ENCODE peak calls at places on chromosomes 6 and 20, in eight cellular contexts. L, A, J, G, K, C, T and Q are unnamed samples.

GRCh38 chr20:48142258-48142657 is 357.0 kb upstream of the SULF2 start:
- DNase-seq in L (no peak), A (no peak), J (no peak), G (no peak), K (no peak), C (no peak), T (no peak), Q (no peak)

GRCh38 chr6:26534681-26535465 is 3.3 kb upstream of the HMGN4 start:
- DNase-seq in L (peak), A (no peak), J (no peak), G (no peak), K (no peak), C (no peak), T (no peak), Q (no peak)

GRCh38 chr6:106125925-106126435 is 39.8 kb downstream of the PRDM1 start:
- DNase-seq in L (no peak), A (peak), J (no peak), G (no peak), K (no peak), C (no peak), T (no peak), Q (no peak)

GRCh38 chr20:32963176-32963575 is 41.1 kb downstream of the SUN5 start:
- DNase-seq in L (no peak), A (no peak), J (no peak), G (no peak), K (no peak), C (no peak), T (no peak), Q (no peak)

GRCh38 chr20:9301129-9302072 is 213.0 kb upstream of the LAMP5 start:
- DNase-seq in L (peak), A (peak), J (peak), G (no peak), K (no peak), C (peak), T (no peak), Q (peak)

GRCh38 chr6:130115036-130115435 is 96.7 kb downstream of the L3MBTL3 start:
- DNase-seq in L (no peak), A (no peak), J (no peak), G (no peak), K (no peak), C (no peak), T (no peak), Q (no peak)

GRCh38 chr6:32167761-32168262 is 3.4 kb downstream of the EGFL8 start:
- DNase-seq in L (no peak), A (no peak), J (no peak), G (no peak), K (no peak), C (no peak), T (no peak), Q (no peak)

GRCh38 chr20:51388227-51388626 is 154.3 kb downstream of the NFATC2 start:
- DNase-seq in L (peak), A (peak), J (no peak), G (no peak), K (no peak), C (peak), T (no peak), Q (peak)

GRCh38 chr6:38160831-38161230 is 341.3 kb downstream of the ZFAND3 start:
- DNase-seq in L (no peak), A (no peak), J (no peak), G (no peak), K (no peak), C (no peak), T (no peak), Q (no peak)

GRCh38 chr20:10644458-10645204 is 29.2 kb downstream of the JAG1 start:
- DNase-seq in L (no peak), A (no peak), J (no peak), G (peak), K (no peak), C (no peak), T (no peak), Q (no peak)

GRCh38 chr6:105803439-105803838 is 282.7 kb upstream of the PRDM1 start:
- DNase-seq in L (no peak), A (no peak), J (no peak), G (no peak), K (no peak), C (peak), T (no peak), Q (peak)

GRCh38 chr6:43951063-43951755 is 176.0 kb downstream of the MRPL14 start:
- DNase-seq in L (peak), A (peak), J (peak), G (peak), K (peak), C (no peak), T (peak), Q (no peak)

GRCh38 chr20:41444821-41445220 is 78.2 kb upstream of the EMILIN3 start:
- DNase-seq in L (no peak), A (no peak), J (no peak), G (no peak), K (no peak), C (no peak), T (no peak), Q (no peak)

GRCh38 chr6:47360388-47360787 is 50.7 kb upstream of the TNFRSF21 start:
- DNase-seq in L (no peak), A (no peak), J (no peak), G (no peak), K (no peak), C (no peak), T (no peak), Q (no peak)

GRCh38 chr6:74713941-74714340 is 491.9 kb downstream of the COL12A1 start:
- DNase-seq in L (no peak), A (no peak), J (no peak), G (no peak), K (no peak), C (no peak), T (no peak), Q (peak)

GRCh38 chr6:82955841-82956240 is 109.8 kb downstream of the UBE3D start:
- DNase-seq in L (no peak), A (no peak), J (no peak), G (no peak), K (no peak), C (peak), T (no peak), Q (peak)

DNA sequence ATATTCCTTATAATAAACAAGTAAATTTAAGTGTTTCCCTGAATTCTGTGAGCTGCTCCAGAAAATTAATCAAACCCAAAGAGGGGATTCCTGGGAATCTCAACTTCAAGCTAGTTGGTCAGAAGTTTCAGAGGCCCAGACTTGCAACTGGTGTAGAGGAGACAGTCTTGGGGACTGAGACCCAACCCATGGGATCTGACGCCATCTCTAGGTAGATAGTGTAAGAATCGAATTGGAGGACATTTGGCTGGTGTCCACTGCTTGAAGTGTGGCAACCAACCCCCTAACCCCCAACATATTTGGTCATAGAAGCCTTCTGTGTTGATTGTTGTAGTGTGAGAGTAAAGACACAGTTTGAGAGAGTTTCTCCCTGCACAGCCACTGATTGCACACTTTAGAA is 103.5 kb upstream of the CARMIL1 start:
- DNase-seq in L (peak), A (no peak), J (peak), G (no peak), K (no peak), C (no peak), T (no peak), Q (no peak)
- TF ChIP-seq CTCF in L (no peak), A (no peak), J (no peak), G (peak), K (no peak), C (no peak), T (no peak), Q (no peak)

GRCh38 chr6:11482616-11483015 is 54.9 kb upstream of the TMEM170B start:
- DNase-seq in L (no peak), A (no peak), J (no peak), G (no peak), K (no peak), C (no peak), T (no peak), Q (no peak)
- TF ChIP-seq CTCF in L (no peak), A (no peak), J (no peak), G (no peak), K (no peak), C (no peak), T (no peak), Q (no peak)

DNA sequence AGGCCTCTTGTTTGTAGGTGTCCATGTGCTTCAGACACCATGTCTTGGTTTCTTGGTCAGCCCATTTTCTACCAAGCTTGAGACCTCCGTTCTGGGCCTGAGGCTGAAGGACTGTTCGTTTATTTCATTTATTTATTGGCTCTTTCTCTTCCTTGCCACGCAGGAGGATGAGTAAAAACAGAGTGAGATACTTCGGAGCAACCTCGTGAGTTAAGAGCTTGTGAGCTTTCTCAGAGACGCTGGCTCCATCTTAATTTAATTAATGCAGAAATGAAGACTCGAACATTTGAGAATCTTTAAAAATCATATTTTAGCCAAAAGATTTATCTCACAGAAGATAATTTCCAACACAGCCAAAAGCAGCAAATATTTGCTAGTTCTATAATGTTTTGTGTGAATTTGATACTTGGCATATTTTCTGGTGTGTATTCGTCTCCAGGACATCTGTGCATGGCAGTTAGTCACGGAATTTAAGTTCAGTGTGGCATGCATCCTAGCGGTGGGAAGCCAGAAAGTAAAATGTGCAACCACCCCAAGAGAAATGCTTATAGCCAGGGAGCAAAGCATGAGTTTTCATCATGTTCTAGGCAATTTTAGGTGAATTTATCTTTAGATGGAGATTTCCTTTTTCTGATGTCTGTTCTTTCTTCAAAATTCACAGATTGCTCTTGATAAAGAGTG is 76.0 kb downstream of the THBS2 start:
- DNase-seq in L (no peak), A (no peak), J (no peak), G (no peak), K (no peak), C (peak), T (no peak), Q (no peak)
- TF ChIP-seq CTCF in L (no peak), A (no peak), J (no peak), G (no peak), K (no peak), C (no peak), T (no peak), Q (peak)

GRCh38 chr6:4775591-4776492 is at the start of gene CDYL:
- DNase-seq in L (peak), A (no peak), J (peak), G (peak), K (peak), C (peak), T (peak), Q (peak)
- TF ChIP-seq CTCF in L (peak), A (no peak), J (no peak), G (no peak), K (peak), C (peak), T (peak), Q (no peak)